ENCODE peak calls at places on chromosomes 4 and X, in six cellular contexts. One of them, this sample, is unnamed.

GRCh38 chrX:139691493-139691842 is 16.5 kb downstream of the MCF2 start:
- DNase-seq in uterus: no peak
- DNase-seq in adrenal gland: no peak
- DNase-seq in stomach: no peak
- DNase-seq in endothelial cell of umbilical vein: no peak
- DNase-seq in transverse colon: no peak
- DNase-seq in this sample: no peak

GRCh38 chrX:49838374-49838773 is 9.3 kb downstream of the PAGE4 start:
- DNase-seq in transverse colon: peak
- DNase-seq in adrenal gland: peak
- DNase-seq in stomach: peak
- DNase-seq in uterus: peak
- DNase-seq in endothelial cell of umbilical vein: peak
- DNase-seq in this sample: no peak

GRCh38 chr4:184247421-184247820 is 29.7 kb upstream of the ENPP6 start:
- DNase-seq in adrenal gland: no peak
- DNase-seq in stomach: no peak
- DNase-seq in endothelial cell of umbilical vein: no peak
- DNase-seq in uterus: no peak
- DNase-seq in transverse colon: no peak
- DNase-seq in this sample: no peak

GRCh38 chrX:74421181-74422028 is at the start of gene SLC16A2:
- DNase-seq in transverse colon: peak
- DNase-seq in stomach: peak
- DNase-seq in endothelial cell of umbilical vein: peak
- DNase-seq in uterus: peak
- DNase-seq in adrenal gland: peak
- DNase-seq in this sample: peak

GRCh38 chrX:109840585-109840984 is 107.5 kb upstream of the ACSL4 start:
- DNase-seq in adrenal gland: peak
- DNase-seq in stomach: no peak
- DNase-seq in uterus: peak
- DNase-seq in transverse colon: peak
- DNase-seq in endothelial cell of umbilical vein: no peak
- DNase-seq in this sample: no peak

GRCh38 chr4:17721496-17722360 is 59.7 kb downstream of the FAM184B start:
- DNase-seq in stomach: no peak
- DNase-seq in transverse colon: no peak
- DNase-seq in uterus: no peak
- DNase-seq in adrenal gland: no peak
- DNase-seq in endothelial cell of umbilical vein: no peak
- DNase-seq in this sample: no peak

GRCh38 chrX:11757397-11757728 is 674 bp upstream of the MSL3 start:
- DNase-seq in adrenal gland: no peak
- DNase-seq in endothelial cell of umbilical vein: no peak
- DNase-seq in stomach: no peak
- DNase-seq in uterus: no peak
- DNase-seq in transverse colon: no peak
- DNase-seq in this sample: no peak

GRCh38 chr4:40238700-40239548 is 42.1 kb downstream of the RHOH start:
- DNase-seq in uterus: no peak
- DNase-seq in endothelial cell of umbilical vein: no peak
- DNase-seq in adrenal gland: no peak
- DNase-seq in stomach: no peak
- DNase-seq in transverse colon: peak
- DNase-seq in this sample: no peak

GRCh38 chr4:70859066-70859465 is 19.4 kb upstream of the GRSF1 start:
- DNase-seq in uterus: no peak
- DNase-seq in transverse colon: no peak
- DNase-seq in stomach: no peak
- DNase-seq in endothelial cell of umbilical vein: no peak
- DNase-seq in adrenal gland: no peak
- DNase-seq in this sample: no peak

GRCh38 chr4:10459305-10459704 is 2.1 kb upstream of the ZNF518B start:
- DNase-seq in uterus: no peak
- DNase-seq in adrenal gland: no peak
- DNase-seq in endothelial cell of umbilical vein: no peak
- DNase-seq in transverse colon: no peak
- DNase-seq in stomach: no peak
- DNase-seq in this sample: no peak

GRCh38 chr4:183571350-183572076 is 66.7 kb downstream of the ING2 start:
- DNase-seq in endothelial cell of umbilical vein: no peak
- DNase-seq in uterus: no peak
- DNase-seq in adrenal gland: peak
- DNase-seq in stomach: peak
- DNase-seq in transverse colon: peak
- DNase-seq in this sample: peak

GRCh38 chr4:110622841-110623709 is at the start of gene PITX2:
- DNase-seq in uterus: peak
- DNase-seq in adrenal gland: peak
- DNase-seq in endothelial cell of umbilical vein: peak
- DNase-seq in transverse colon: peak
- DNase-seq in stomach: no peak
- DNase-seq in this sample: peak

GRCh38 chrX:118943102-118943501 is 31.3 kb upstream of the LONRF3 start:
- DNase-seq in uterus: no peak
- DNase-seq in stomach: no peak
- DNase-seq in endothelial cell of umbilical vein: no peak
- DNase-seq in adrenal gland: no peak
- DNase-seq in transverse colon: no peak
- DNase-seq in this sample: no peak

DNA sequence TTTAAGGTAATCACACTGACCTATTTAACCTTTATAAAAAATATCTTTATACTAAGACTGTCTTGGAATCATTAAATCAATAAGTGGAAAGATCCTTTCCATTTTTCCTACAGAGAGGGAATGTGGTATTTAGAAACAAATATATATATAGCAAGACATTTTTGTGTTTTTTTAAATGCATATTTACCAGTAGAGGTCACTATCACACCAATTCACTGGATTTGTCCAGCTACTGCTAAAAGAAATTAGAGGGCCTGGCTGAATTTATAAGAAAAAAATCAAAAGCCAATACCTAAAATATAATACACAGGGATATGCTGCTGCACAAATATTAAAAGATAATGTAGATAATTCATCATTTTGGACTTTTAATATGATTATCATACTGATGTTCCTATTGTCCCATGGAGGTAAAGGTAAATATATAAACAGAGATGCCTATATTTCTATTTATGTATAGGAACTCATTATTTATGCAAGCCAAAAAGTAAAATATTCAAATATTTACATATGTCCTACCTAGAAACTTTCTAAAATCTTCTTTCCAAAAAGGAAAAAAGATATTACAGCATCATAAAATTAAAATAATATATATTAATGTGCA is 69.5 kb downstream of the PDE5A start:
- DNase-seq in adrenal gland: no peak
- DNase-seq in stomach: no peak
- DNase-seq in transverse colon: no peak
- DNase-seq in endothelial cell of umbilical vein: peak
- DNase-seq in uterus: no peak
- DNase-seq in this sample: no peak
- TF ChIP-seq CTCF in adrenal gland: peak
- TF ChIP-seq CTCF in stomach: no peak
- TF ChIP-seq CTCF in transverse colon: peak
- TF ChIP-seq CTCF in endothelial cell of umbilical vein: peak
- TF ChIP-seq CTCF in uterus: peak
- TF ChIP-seq CTCF in this sample: peak

DNA sequence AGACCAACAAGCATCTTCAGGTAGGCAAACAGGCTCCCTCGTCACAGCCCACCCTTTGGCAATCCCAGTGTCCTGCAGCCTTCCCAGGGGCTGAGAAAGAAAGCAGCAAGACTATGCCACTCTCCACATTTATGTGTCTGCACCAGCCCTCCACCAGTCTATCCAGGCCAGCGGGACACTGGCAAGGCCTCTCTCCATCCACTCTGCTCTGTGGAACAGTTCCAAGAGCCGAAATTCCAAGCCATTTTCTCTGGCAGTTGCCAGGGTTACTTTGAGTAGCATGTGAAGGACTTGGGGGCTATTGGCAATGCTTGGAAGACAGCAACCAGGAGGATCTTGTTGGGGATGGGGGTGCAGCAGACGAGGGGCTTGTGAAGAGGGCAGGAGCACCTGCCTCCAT is 52.1 kb downstream of the TSC22D3 start:
- DNase-seq in stomach: no peak
- DNase-seq in endothelial cell of umbilical vein: no peak
- DNase-seq in transverse colon: no peak
- DNase-seq in adrenal gland: no peak
- DNase-seq in uterus: no peak
- DNase-seq in this sample: no peak
- H3K27ac ChIP-seq in stomach: no peak
- H3K27ac ChIP-seq in endothelial cell of umbilical vein: no peak
- H3K27ac ChIP-seq in transverse colon: no peak
- H3K27ac ChIP-seq in adrenal gland: no peak
- H3K27ac ChIP-seq in uterus: no peak
- H3K27ac ChIP-seq in this sample: peak

GRCh38 chr4:82756061-82756460 is 42.5 kb downstream of the SCD5 start:
- DNase-seq in endothelial cell of umbilical vein: no peak
- DNase-seq in stomach: no peak
- DNase-seq in transverse colon: no peak
- DNase-seq in adrenal gland: peak
- DNase-seq in uterus: no peak
- DNase-seq in this sample: no peak
- TF ChIP-seq POLR2A in endothelial cell of umbilical vein: no peak
- TF ChIP-seq POLR2A in stomach: no peak
- TF ChIP-seq POLR2A in transverse colon: no peak
- TF ChIP-seq POLR2A in adrenal gland: no peak
- TF ChIP-seq POLR2A in uterus: no peak
- TF ChIP-seq POLR2A in this sample: no peak

DNA sequence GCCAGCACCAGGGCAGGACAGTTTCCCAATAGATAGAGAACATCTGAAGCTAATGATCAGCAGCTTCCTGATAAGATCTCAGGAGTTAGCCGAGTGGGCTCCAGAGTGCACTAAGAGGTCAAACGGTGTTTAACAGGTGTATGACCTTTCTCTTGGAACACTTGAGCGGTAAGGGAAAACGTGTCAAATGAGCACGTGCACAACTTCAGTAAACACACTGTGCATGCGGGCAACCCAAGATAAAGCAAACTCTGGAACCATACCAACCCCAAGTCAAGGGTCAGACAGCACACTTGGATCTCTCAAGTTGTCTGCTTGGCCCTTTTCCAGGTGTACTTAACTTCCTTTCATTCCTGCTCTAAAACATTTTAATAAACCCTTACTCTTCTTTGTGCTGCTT is 1941.5 kb upstream of the PCDH10 start:
- DNase-seq in stomach: no peak
- DNase-seq in endothelial cell of umbilical vein: no peak
- DNase-seq in transverse colon: no peak
- DNase-seq in uterus: no peak
- DNase-seq in adrenal gland: no peak
- DNase-seq in this sample: no peak
- TF ChIP-seq CTCF in stomach: no peak
- TF ChIP-seq CTCF in endothelial cell of umbilical vein: no peak
- TF ChIP-seq CTCF in transverse colon: no peak
- TF ChIP-seq CTCF in uterus: no peak
- TF ChIP-seq CTCF in adrenal gland: no peak
- TF ChIP-seq CTCF in this sample: no peak